ENCODE peak calls at places on chromosomes 4 and X, in seven cellular contexts. W, N, A, Z, V, X and P are unnamed samples.

GRCh38 chrX:37678574-37678973 is 7.0 kb upstream of the XK start:
- ATAC-seq in W (no peak), N (no peak), A (no peak), Z (no peak), V (peak), X (no peak), P (no peak)

GRCh38 chr4:7985891-7986441 is 46.3 kb upstream of the AFAP1 start:
- ATAC-seq in W (peak), N (no peak), A (peak), Z (no peak), V (no peak), X (no peak), P (no peak)

GRCh38 chr4:77581724-77582123 is 23.9 kb upstream of the CXCL13 start:
- ATAC-seq in W (no peak), N (no peak), A (no peak), Z (no peak), V (no peak), X (no peak), P (no peak)

GRCh38 chr4:44016582-44017421 is 431.8 kb downstream of the KCTD8 start:
- ATAC-seq in W (peak), N (peak), A (no peak), Z (no peak), V (no peak), X (no peak), P (no peak)

GRCh38 chr4:184821242-184821641 is 4.5 kb downstream of the ACSL1 start:
- ATAC-seq in W (no peak), N (no peak), A (no peak), Z (no peak), V (no peak), X (no peak), P (no peak)

GRCh38 chr4:70818173-70818856 is 21.4 kb downstream of the GRSF1 start:
- ATAC-seq in W (no peak), N (no peak), A (no peak), Z (no peak), V (no peak), X (no peak), P (no peak)

GRCh38 chr4:38868055-38868965 is 704 bp downstream of the FAM114A1 start:
- ATAC-seq in W (peak), N (peak), A (peak), Z (peak), V (peak), X (peak), P (peak)

GRCh38 chrX:14010566-14010965 is 19.1 kb downstream of the GEMIN8 start:
- ATAC-seq in W (no peak), N (no peak), A (no peak), Z (no peak), V (no peak), X (no peak), P (no peak)

GRCh38 chr4:16155503-16156169 is 70.6 kb downstream of the TAPT1 start:
- ATAC-seq in W (no peak), N (no peak), A (no peak), Z (no peak), V (no peak), X (no peak), P (no peak)

GRCh38 chr4:15913631-15913970 is 24.9 kb downstream of the FGFBP1 start:
- ATAC-seq in W (no peak), N (peak), A (peak), Z (no peak), V (peak), X (no peak), P (no peak)

GRCh38 chr4:163486321-163486720 is 8.2 kb upstream of the TMA16 start:
- ATAC-seq in W (no peak), N (no peak), A (no peak), Z (no peak), V (no peak), X (no peak), P (no peak)

GRCh38 chr4:105599475-105599874 is 47.1 kb downstream of the ARHGEF38 start:
- ATAC-seq in W (no peak), N (no peak), A (no peak), Z (no peak), V (no peak), X (no peak), P (no peak)

GRCh38 chr4:87872043-87872442 is 39.3 kb downstream of the MEPE start:
- ATAC-seq in W (no peak), N (no peak), A (no peak), Z (no peak), V (no peak), X (no peak), P (no peak)

GRCh38 chrX:73562458-73562857 is 539 bp upstream of the CHIC1 start:
- ATAC-seq in W (no peak), N (peak), A (peak), Z (no peak), V (no peak), X (no peak), P (peak)

GRCh38 chr4:62928483-62928882 is 1480.8 kb downstream of the TECRL start:
- ATAC-seq in W (no peak), N (no peak), A (no peak), Z (no peak), V (no peak), X (no peak), P (no peak)

GRCh38 chrX:96971812-96972211 is 88.1 kb downstream of the RPA4 start:
- ATAC-seq in W (no peak), N (no peak), A (no peak), Z (no peak), V (no peak), X (no peak), P (no peak)

GRCh38 chr4:26284536-26284935 is 36.3 kb upstream of the RBPJ start:
- ATAC-seq in W (no peak), N (no peak), A (no peak), Z (no peak), V (no peak), X (no peak), P (no peak)

GRCh38 chr4:180380733-180381132 is 1862.5 kb upstream of the TENM3 start:
- ATAC-seq in W (no peak), N (no peak), A (no peak), Z (peak), V (no peak), X (no peak), P (no peak)

GRCh38 chr4:153488719-153489384 is 22.7 kb downstream of the TMEM131L start:
- ATAC-seq in W (no peak), N (no peak), A (peak), Z (no peak), V (no peak), X (peak), P (no peak)

GRCh38 chr4:42252315-42252714 is 99.9 kb upstream of the BEND4 start:
- ATAC-seq in W (no peak), N (no peak), A (no peak), Z (no peak), V (no peak), X (no peak), P (no peak)

GRCh38 chr4:186859420-186859819 is 135.8 kb upstream of the FAT1 start:
- ATAC-seq in W (no peak), N (no peak), A (no peak), Z (peak), V (no peak), X (no peak), P (no peak)

GRCh38 chr4:38230121-38230728 is 270.0 kb downstream of the PTTG2 start:
- ATAC-seq in W (peak), N (no peak), A (no peak), Z (peak), V (peak), X (no peak), P (no peak)

GRCh38 chr4:162409048-162409447 is 245.2 kb upstream of the FSTL5 start:
- ATAC-seq in W (no peak), N (no peak), A (no peak), Z (no peak), V (no peak), X (peak), P (no peak)

GRCh38 chrX:2320580-2321327 is 180.0 kb downstream of the DHRSX start:
- ATAC-seq in W (peak), N (peak), A (peak), Z (no peak), V (peak), X (peak), P (no peak)

GRCh38 chrX:78384486-78384885 is 57.1 kb upstream of the CYSLTR1 start:
- ATAC-seq in W (no peak), N (no peak), A (no peak), Z (no peak), V (no peak), X (no peak), P (no peak)

GRCh38 chrX:118553042-118553714 is 57.6 kb downstream of the DOCK11 start:
- ATAC-seq in W (no peak), N (peak), A (no peak), Z (no peak), V (no peak), X (no peak), P (no peak)

GRCh38 chr4:186698525-186698924 is 25.1 kb downstream of the FAT1 start:
- ATAC-seq in W (peak), N (no peak), A (no peak), Z (no peak), V (no peak), X (no peak), P (no peak)

GRCh38 chrX:76127341-76127740 is 45.5 kb upstream of the PBDC1 start:
- ATAC-seq in W (peak), N (peak), A (no peak), Z (no peak), V (no peak), X (no peak), P (no peak)

GRCh38 chr4:67983333-67983732 is 20.0 kb upstream of the TMPRSS11A start:
- ATAC-seq in W (no peak), N (no peak), A (no peak), Z (peak), V (no peak), X (peak), P (no peak)

DNA sequence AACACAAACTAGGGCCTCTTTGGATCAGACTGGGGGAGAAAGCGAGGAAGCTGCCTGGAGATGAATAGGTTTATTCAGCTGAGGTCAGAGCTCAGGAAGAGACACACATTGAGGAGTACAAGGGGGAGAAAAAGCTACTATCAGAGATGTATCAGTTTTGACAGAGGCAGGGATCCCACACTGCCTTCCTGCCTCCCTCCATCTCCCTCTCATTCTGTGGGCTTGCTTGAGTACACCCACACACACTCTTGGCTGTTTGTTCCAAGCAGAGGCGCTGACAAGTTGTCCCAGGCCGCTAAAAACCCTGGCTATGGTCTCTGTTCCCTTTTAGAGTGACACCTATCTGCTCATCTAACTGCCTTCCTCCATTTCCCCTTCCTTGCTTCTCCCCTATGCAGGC is 5.2 kb downstream of the TSPYL2 start:
- ATAC-seq in W (no peak), N (no peak), A (no peak), Z (no peak), V (no peak), X (no peak), P (no peak)
- TF ChIP-seq POLR2A in W (no peak), N (no peak), A (no peak), Z (no peak), V (no peak), X (no peak), P (peak)

GRCh38 chr4:124712417-124713212 is at the start of gene ANKRD50:
- ATAC-seq in W (peak), N (peak), A (peak), Z (peak), V (peak), X (peak), P (peak)

GRCh38 chr4:124708517-124709300 is 3.8 kb downstream of the ANKRD50 start:
- ATAC-seq in W (no peak), N (no peak), A (no peak), Z (no peak), V (no peak), X (no peak), P (no peak)

GRCh38 chr4:124711469-124712416 is 789 bp downstream of the ANKRD50 start:
- ATAC-seq in W (peak), N (peak), A (peak), Z (peak), V (peak), X (peak), P (peak)

GRCh38 chr4:124710911-124711310 is 1.6 kb downstream of the ANKRD50 start:
- ATAC-seq in W (no peak), N (no peak), A (no peak), Z (no peak), V (no peak), X (no peak), P (no peak)

DNA sequence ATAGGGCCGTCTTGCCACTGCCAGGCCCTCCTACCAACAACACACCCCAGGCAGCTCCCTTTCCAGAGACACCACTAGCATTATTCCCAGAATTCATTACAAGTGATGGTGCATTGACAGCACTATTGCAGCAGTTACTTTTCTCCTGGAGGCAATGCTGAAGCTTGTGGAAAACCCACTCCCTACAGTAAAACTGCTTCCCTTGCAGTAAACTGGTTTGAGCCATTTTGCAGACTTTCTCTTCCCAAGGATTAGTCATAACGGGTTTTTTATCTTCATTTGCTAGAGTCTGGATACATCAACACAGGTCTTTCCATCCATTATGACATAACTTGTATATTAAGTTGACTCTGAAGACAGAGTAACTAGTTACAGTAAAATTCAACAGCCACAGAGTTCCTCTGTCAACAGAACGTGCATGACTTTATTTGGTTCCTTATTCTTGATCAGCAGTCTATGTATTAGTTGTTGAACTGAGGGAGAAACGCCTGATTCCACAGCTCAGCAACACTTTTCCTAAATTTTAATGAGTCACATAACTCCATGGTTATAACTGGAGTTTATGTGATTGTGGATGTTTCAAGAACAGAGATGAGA is 2.2 kb downstream of the ANKRD50 start:
- ATAC-seq in W (no peak), N (no peak), A (no peak), Z (no peak), V (no peak), X (no peak), P (no peak)
- TF ChIP-seq POLR2A in W (no peak), N (no peak), A (no peak), Z (no peak), V (no peak), X (no peak), P (no peak)

GRCh38 chrX:154408659-154409221 is 314 bp downstream of the DNASE1L1 start:
- ATAC-seq in W (no peak), N (peak), A (no peak), Z (no peak), V (no peak), X (no peak), P (no peak)

GRCh38 chrX:154411322-154411980 is at the start of gene TAFAZZIN:
- ATAC-seq in W (peak), N (peak), A (peak), Z (peak), V (peak), X (peak), P (peak)

GRCh38 chrX:154411981-154412340 is 622 bp downstream of the TAFAZZIN start:
- ATAC-seq in W (peak), N (peak), A (peak), Z (peak), V (peak), X (peak), P (peak)

GRCh38 chrX:154412468-154412867 is 1.1 kb downstream of the TAFAZZIN start:
- ATAC-seq in W (no peak), N (no peak), A (no peak), Z (peak), V (no peak), X (no peak), P (peak)

GRCh38 chrX:154409222-154409871 is at the start of gene DNASE1L1:
- ATAC-seq in W (peak), N (peak), A (peak), Z (peak), V (peak), X (peak), P (peak)
- TF ChIP-seq POLR2A in W (no peak), N (no peak), A (peak), Z (no peak), V (no peak), X (no peak), P (no peak)

GRCh38 chr4:183751081-183751480 is 92.0 kb downstream of the TRAPPC11 start:
- ATAC-seq in W (no peak), N (no peak), A (no peak), Z (no peak), V (no peak), X (no peak), P (no peak)
- TF ChIP-seq POLR2A in W (no peak), N (no peak), A (no peak), Z (no peak), V (no peak), X (no peak), P (no peak)

GRCh38 chrX:47650164-47651042 is at the start of gene ELK1:
- ATAC-seq in W (peak), N (peak), A (peak), Z (peak), V (peak), X (peak), P (peak)
- TF ChIP-seq POLR2A in W (no peak), N (peak), A (peak), Z (no peak), V (peak), X (no peak), P (peak)

GRCh38 chr4:2261110-2261852 is 628 bp downstream of the MXD4 start:
- ATAC-seq in W (no peak), N (no peak), A (peak), Z (peak), V (peak), X (peak), P (peak)

GRCh38 chr4:2261853-2262144 is at the start of gene MXD4:
- ATAC-seq in W (no peak), N (no peak), A (peak), Z (peak), V (peak), X (no peak), P (no peak)

GRCh38 chr4:2263701-2264321 is 1.9 kb upstream of the MXD4 start:
- ATAC-seq in W (no peak), N (no peak), A (no peak), Z (no peak), V (no peak), X (no peak), P (no peak)

GRCh38 chr4:2262944-2263250 is 988 bp upstream of the MXD4 start:
- ATAC-seq in W (peak), N (no peak), A (no peak), Z (no peak), V (no peak), X (no peak), P (no peak)

GRCh38 chr4:2262145-2262943 is 435 bp upstream of the MXD4 start:
- ATAC-seq in W (peak), N (peak), A (peak), Z (peak), V (peak), X (peak), P (peak)
- TF ChIP-seq POLR2A in W (peak), N (peak), A (peak), Z (peak), V (peak), X (peak), P (peak)

GRCh38 chr4:75514131-75514948 is at the start of the genes RCHY1 and THAP6:
- ATAC-seq in W (peak), N (peak), A (peak), Z (peak), V (peak), X (peak), P (peak)
- TF ChIP-seq POLR2A in W (peak), N (peak), A (peak), Z (peak), V (peak), X (no peak), P (peak)

GRCh38 chrX:130086414-130087207 is 23.7 kb downstream of the ELF4 start:
- ATAC-seq in W (no peak), N (no peak), A (no peak), Z (no peak), V (no peak), X (peak), P (no peak)
- TF ChIP-seq POLR2A in W (no peak), N (no peak), A (no peak), Z (no peak), V (no peak), X (no peak), P (no peak)